ENCODE peak calls at places on chromosomes 12 and 14, in five cellular contexts. N is EH; E is brain microvascular endothelial cell; V is activated CD8-positive, alpha-beta memory T cell treated with anti-CD3 and anti-CD28 coated beads, Interleukin-2, amount 50 U/mL, for 4 hours; C is T-helper 1 cell. W is an unnamed sample.
A peak's percentile ranks its signal among the peaks of the same experiment; 100 is the strongest.

GRCh38 chr12:23634344-23634743 is 315.1 kb downstream of the SOX5 start:
- DNase-seq in C (no peak), E (no peak), N (no peak), V (no peak), W (no peak)

GRCh38 chr12:53046655-53047220 is 3.1 kb upstream of the TNS2 start:
- DNase-seq in C (peak; percentile 54), E (peak; percentile 68), V (no peak), N (peak; percentile 96), W (peak; percentile 96)

GRCh38 chr12:46187023-46187422 is 81.8 kb downstream of the SLC38A1 start:
- DNase-seq in V (no peak), N (peak; percentile 70), C (no peak), E (peak; percentile 59), W (peak; percentile 80)

GRCh38 chr14:73428354-73428824 is 30.0 kb downstream of the NUMB start:
- DNase-seq in V (no peak), E (no peak), C (no peak), N (peak; percentile 10), W (peak; percentile 3)

GRCh38 chr12:101697930-101698781 is 716 bp downstream of the CHPT1 start:
- DNase-seq in N (peak; percentile 34), E (peak; percentile 4), C (peak; percentile 11), V (peak; percentile 15), W (peak; percentile 40)

GRCh38 chr12:60180298-60180697 is 584.5 kb downstream of the SLC16A7 start:
- DNase-seq in V (no peak), E (no peak), C (no peak), N (no peak), W (no peak)

GRCh38 chr12:63846249-63846967 is 1.9 kb downstream of the SRGAP1 start:
- DNase-seq in E (no peak), N (no peak), C (no peak), V (no peak), W (peak; percentile 34)

GRCh38 chr12:122935318-122935717 is 30.9 kb downstream of the ABCB9 start:
- DNase-seq in V (no peak), C (no peak), E (no peak), N (no peak), W (no peak)

W was measured in AG10803.